ENCODE peak calls at places on chromosome 18, in five cellular contexts. N is K562, G is SK-N-SH, T is HepG2, F is GM12878. C is an unnamed sample.

GRCh38 chr18:63775166-63775730 is at the start of gene SERPINB7:
- DNase-seq in N (no peak), G (no peak), T (no peak), F (no peak), C (peak; percentile 10)

GRCh38 chr18:63443820-63444219 is 21.5 kb upstream of the VPS4B start:
- DNase-seq in N (no peak), G (no peak), T (no peak), F (no peak), C (no peak)

GRCh38 chr18:73261923-73262322 is 394.1 kb upstream of the NETO1 start:
- DNase-seq in N (no peak), G (no peak), T (no peak), F (no peak), C (no peak)

GRCh38 chr18:13281406-13281805 is 62.8 kb downstream of the LDLRAD4 start:
- DNase-seq in N (no peak), G (no peak), T (no peak), F (no peak), C (no peak)

GRCh38 chr18:834086-834720 is 22.2 kb upstream of the YES1 start:
- DNase-seq in N (no peak), G (no peak), T (no peak), F (no peak), C (no peak)

GRCh38 chr18:50297621-50298442 is 10.3 kb upstream of the CXXC1 start:
- DNase-seq in N (no peak), G (peak; percentile 89), T (no peak), F (peak; percentile 69), C (no peak)

GRCh38 chr18:76379226-76380126 is 115.6 kb downstream of the ZNF516 start:
- DNase-seq in N (no peak), G (no peak), T (no peak), F (no peak), C (no peak)

GRCh38 chr18:43692291-43692690 is 415.0 kb upstream of the SYT4 start:
- DNase-seq in N (no peak), G (no peak), T (no peak), F (no peak), C (no peak)

GRCh38 chr18:8654482-8655451 is 45.5 kb downstream of the RAB12 start:
- DNase-seq in N (peak; percentile 56), G (peak; percentile 51), T (no peak), F (no peak), C (no peak)

DNA sequence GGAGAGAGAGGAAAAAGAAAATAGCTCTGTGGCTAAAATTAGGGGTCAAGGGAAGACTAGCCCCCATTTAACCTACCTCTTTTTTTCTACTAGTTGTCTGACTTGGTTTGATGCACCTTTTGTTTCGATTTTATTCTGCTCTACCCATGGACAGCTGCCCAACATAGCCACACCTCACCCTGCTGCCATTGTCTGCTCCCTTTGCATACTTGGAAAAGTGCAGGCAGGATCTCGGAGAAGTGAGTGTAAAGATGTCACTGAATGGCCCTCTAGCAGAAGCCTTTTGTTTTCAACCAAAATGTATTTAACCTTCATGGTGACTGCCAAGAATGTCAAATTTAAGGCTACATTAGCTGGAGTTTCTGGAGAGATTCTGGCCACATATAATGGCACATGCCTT is 62.9 kb downstream of the SETBP1 start:
- DNase-seq in N (no peak), G (peak; percentile 10), T (no peak), F (no peak), C (no peak)
- TF ChIP-seq YY1 in N (no peak), G (no peak), T (no peak), F (no peak), C (no peak)

DNA sequence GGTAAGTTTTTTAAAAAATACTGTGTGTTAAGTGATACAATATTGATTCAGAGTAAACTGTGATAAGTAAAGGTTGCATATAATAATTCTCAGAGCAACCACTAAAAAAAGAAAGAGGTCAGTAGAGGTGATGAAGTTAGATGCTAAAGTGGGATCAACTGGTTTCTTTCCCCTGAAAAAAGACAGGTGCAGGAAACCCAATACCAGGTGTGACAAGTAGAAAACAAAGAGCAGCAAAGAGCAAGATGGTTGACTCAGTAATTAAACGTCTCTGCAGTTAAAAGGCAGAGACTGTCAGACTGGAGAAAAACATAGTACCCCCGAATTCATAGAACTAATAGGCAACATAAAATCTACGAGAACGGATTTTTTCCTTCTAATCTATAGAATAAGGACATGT is 128.3 kb downstream of the ATP9B start:
- DNase-seq in N (no peak), G (no peak), T (no peak), F (no peak), C (no peak)
- TF ChIP-seq ZBTB33 in N (no peak), G (no peak), T (no peak), F (no peak), C (no peak)

GRCh38 chr18:74784791-74785190 is 187.1 kb downstream of the ZNF407 start:
- DNase-seq in N (no peak), G (no peak), T (no peak), F (no peak), C (no peak)
- TF ChIP-seq YY1 in N (no peak), G (no peak), T (no peak), F (no peak), C (no peak)

GRCh38 chr18:3727260-3727659 is 277.3 kb downstream of the TGIF1 start:
- DNase-seq in N (no peak), G (no peak), T (no peak), F (no peak), C (no peak)
- TF ChIP-seq ZBTB33 in N (no peak), G (no peak), T (no peak), F (no peak), C (no peak)

GRCh38 chr18:44731160-44731865 is 50.6 kb downstream of the SETBP1 start:
- DNase-seq in N (no peak), G (no peak), T (no peak), F (no peak), C (no peak)
- TF ChIP-seq YY1 in N (no peak), G (no peak), T (no peak), F (no peak), C (no peak)

GRCh38 chr18:37471619-37472018 is 94.0 kb downstream of the CELF4 start:
- DNase-seq in N (no peak), G (peak; percentile 53), T (no peak), F (no peak), C (no peak)
- TF ChIP-seq ZBTB33 in N (no peak), G (no peak), T (no peak), F (no peak), C (no peak)

GRCh38 chr18:70291295-70291574 is 2.4 kb downstream of the SOCS6 start:
- DNase-seq in N (no peak), G (no peak), T (no peak), F (no peak), C (no peak)

GRCh38 chr18:70290482-70291294 is 1.8 kb downstream of the SOCS6 start:
- DNase-seq in N (no peak), G (no peak), T (no peak), F (no peak), C (no peak)

GRCh38 chr18:70293166-70293565 is 4.3 kb downstream of the SOCS6 start:
- DNase-seq in N (peak; percentile 20), G (no peak), T (no peak), F (no peak), C (no peak)

GRCh38 chr18:70294471-70295191 is 5.8 kb downstream of the SOCS6 start:
- DNase-seq in N (no peak), G (peak; percentile 56), T (no peak), F (no peak), C (no peak)

GRCh38 chr18:70292628-70293027 is 3.8 kb downstream of the SOCS6 start:
- DNase-seq in N (no peak), G (no peak), T (no peak), F (no peak), C (no peak)
- TF ChIP-seq YY1 in N (no peak), G (no peak), T (no peak), F (no peak), C (no peak)